ENCODE peak calls at places on chromosomes 6 and 20, in six cellular contexts. H is body of pancreas, A is stomach, V is ovary, L is uterus, N is spleen. P is an unnamed sample.

GRCh38 chr6:14108571-14109410 is 8.8 kb upstream of the CD83 start:
- DNase-seq in H (peak), A (peak), V (no peak), L (no peak), N (peak), P (no peak)

GRCh38 chr6:134911532-134911931 is 38.4 kb downstream of the ALDH8A1 start:
- DNase-seq in H (no peak), A (no peak), V (no peak), L (no peak), N (no peak), P (no peak)

GRCh38 chr6:105810922-105811482 is 275.1 kb upstream of the PRDM1 start:
- DNase-seq in H (no peak), A (no peak), V (no peak), L (no peak), N (no peak), P (no peak)

GRCh38 chr6:150176659-150177058 is 33.8 kb downstream of the PPP1R14C start:
- DNase-seq in H (no peak), A (no peak), V (no peak), L (no peak), N (no peak), P (no peak)

GRCh38 chr20:62359491-62360121 is 7.5 kb downstream of the LAMA5 start:
- DNase-seq in H (peak), A (no peak), V (peak), L (no peak), N (no peak), P (no peak)

GRCh38 chr6:112017169-112017568 is 36.7 kb upstream of the CCN6 start:
- DNase-seq in H (no peak), A (no peak), V (no peak), L (no peak), N (no peak), P (no peak)

GRCh38 chr6:165637591-165637990 is 25.4 kb downstream of the PDE10A start:
- DNase-seq in H (no peak), A (no peak), V (no peak), L (no peak), N (no peak), P (no peak)

GRCh38 chr6:127302728-127303675 is 36.3 kb downstream of the RNF146 start:
- DNase-seq in H (peak), A (peak), V (no peak), L (peak), N (no peak), P (peak)

GRCh38 chr20:58622671-58623578 is 28.2 kb upstream of the STX16 start:
- DNase-seq in H (peak), A (no peak), V (no peak), L (no peak), N (peak), P (no peak)

GRCh38 chr20:14401479-14402138 is 64.2 kb upstream of the FLRT3 start:
- DNase-seq in H (no peak), A (no peak), V (no peak), L (no peak), N (no peak), P (no peak)

GRCh38 chr20:63150911-63151531 is 64.9 kb downstream of the YTHDF1 start:
- DNase-seq in H (no peak), A (no peak), V (no peak), L (no peak), N (peak), P (no peak)

GRCh38 chr20:44208770-44209169 is 1.8 kb downstream of the OSER1 start:
- DNase-seq in H (no peak), A (no peak), V (no peak), L (no peak), N (no peak), P (no peak)

GRCh38 chr6:138593100-138593877 is 94.0 kb upstream of the NHSL1 start:
- DNase-seq in H (peak), A (peak), V (no peak), L (peak), N (no peak), P (peak)

GRCh38 chr20:4041748-4042411 is 26.5 kb upstream of the RNF24 start:
- DNase-seq in H (peak), A (peak), V (peak), L (peak), N (no peak), P (peak)

GRCh38 chr6:105769987-105770386 is 316.1 kb upstream of the PRDM1 start:
- DNase-seq in H (no peak), A (no peak), V (no peak), L (no peak), N (no peak), P (no peak)

GRCh38 chr20:38021373-38021772 is 11.9 kb downstream of the TTI1 start:
- DNase-seq in H (no peak), A (no peak), V (no peak), L (no peak), N (no peak), P (no peak)
- TF ChIP-seq POLR2A in H (no peak), A (no peak), V (no peak), L (no peak), N (no peak), P (no peak)

DNA sequence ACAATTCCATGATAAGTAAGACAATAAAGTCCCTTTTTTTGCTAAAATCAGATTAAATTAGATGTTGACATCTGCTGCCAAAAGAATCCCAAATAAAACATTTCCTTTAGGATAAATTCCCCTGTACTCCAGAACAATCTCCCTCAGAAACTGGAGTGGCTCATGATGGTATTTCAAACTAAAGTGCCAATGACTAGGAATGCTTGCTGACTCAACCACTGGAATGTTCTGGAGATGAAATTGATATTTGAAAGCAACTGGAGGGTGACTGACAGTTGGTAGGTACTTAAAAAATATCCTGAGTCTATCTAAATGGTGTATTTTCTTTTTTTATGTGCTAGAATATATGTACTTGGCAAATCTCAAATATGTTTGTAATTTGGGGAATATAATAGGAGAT is 350.1 kb upstream of the TSHZ2 start:
- DNase-seq in H (no peak), A (no peak), V (no peak), L (no peak), N (no peak), P (no peak)
- H3K4me3 ChIP-seq in H (no peak), A (no peak), V (no peak), L (no peak), N (no peak), P (no peak)

GRCh38 chr20:7257719-7258466 is 490.4 kb downstream of the BMP2 start:
- DNase-seq in H (no peak), A (no peak), V (no peak), L (no peak), N (no peak), P (no peak)
- TF ChIP-seq POLR2A in H (no peak), A (no peak), V (no peak), L (no peak), N (no peak), P (no peak)

DNA sequence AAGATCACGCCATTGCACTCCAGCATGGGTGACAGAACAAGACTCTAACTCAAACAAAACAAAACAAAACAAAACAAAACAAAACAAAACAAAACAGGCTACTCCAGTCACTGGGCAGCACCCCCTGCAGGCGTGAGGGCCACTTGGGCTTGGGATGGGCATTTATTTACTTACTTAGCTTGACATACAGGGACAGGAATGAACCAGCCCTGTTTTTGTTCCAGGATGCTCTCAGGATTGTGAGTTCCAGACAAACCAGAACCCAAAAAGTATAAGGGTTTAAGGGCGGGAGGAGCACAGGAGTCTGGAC is 4.0 kb upstream of the PTPN1 start:
- DNase-seq in H (no peak), A (no peak), V (no peak), L (no peak), N (no peak), P (no peak)
- H3K4me3 ChIP-seq in H (no peak), A (no peak), V (no peak), L (no peak), N (no peak), P (no peak)

GRCh38 chr6:159035891-159036290 is 8.9 kb downstream of the TAGAP start:
- DNase-seq in H (no peak), A (no peak), V (no peak), L (no peak), N (no peak), P (no peak)

GRCh38 chr6:159031826-159032225 is 13.0 kb downstream of the TAGAP start:
- DNase-seq in H (no peak), A (no peak), V (no peak), L (no peak), N (no peak), P (no peak)

GRCh38 chr6:159037746-159038290 is 7.0 kb downstream of the TAGAP start:
- DNase-seq in H (no peak), A (no peak), V (no peak), L (no peak), N (no peak), P (no peak)

GRCh38 chr6:159036673-159037072 is 8.1 kb downstream of the TAGAP start:
- DNase-seq in H (no peak), A (no peak), V (no peak), L (no peak), N (no peak), P (no peak)

DNA sequence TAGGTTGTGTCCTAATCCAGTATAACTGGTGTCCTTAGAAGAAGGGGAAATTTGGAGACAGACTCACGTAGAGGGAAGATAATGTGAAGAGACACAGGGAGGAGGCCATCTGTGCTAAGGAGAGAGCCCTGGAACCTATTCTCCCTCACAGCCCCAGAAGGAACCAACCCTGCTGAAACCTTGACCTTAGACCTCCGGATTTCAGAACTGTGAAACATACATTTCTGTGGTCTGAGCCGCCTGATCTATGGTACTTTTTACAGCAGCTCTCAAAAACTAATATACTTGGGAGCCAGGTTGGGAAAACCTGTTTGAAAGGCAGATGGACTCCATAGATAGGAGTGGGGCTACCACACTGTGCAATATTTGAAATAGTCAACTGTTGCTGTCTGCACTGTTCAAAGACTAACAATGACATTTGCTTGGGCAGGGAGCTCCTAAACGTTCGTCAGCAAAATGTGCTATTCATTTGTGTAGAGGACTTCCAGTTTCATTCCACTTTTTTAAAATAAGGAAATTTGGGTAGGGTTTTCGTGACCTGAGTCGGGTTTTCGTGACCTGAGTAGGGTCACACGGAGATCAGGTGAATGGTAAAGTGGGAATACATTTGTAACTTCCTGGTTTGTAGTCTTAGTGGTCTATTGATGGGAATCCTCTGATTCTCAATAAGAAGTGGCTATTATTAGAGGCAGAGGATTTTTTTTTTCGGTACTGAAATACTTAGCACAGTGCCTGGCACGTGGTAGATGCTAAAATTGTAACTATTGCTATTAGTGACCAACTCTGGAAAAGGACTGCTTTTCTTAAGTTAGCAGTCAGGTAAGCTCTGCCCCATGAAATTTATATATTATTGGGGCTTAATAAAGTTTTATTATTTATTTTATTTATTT is 11.4 kb downstream of the TAGAP start:
- DNase-seq in H (no peak), A (no peak), V (no peak), L (no peak), N (no peak), P (no peak)
- TF ChIP-seq POLR2A in H (no peak), A (no peak), V (no peak), L (no peak), N (no peak), P (no peak)

GRCh38 chr20:1632228-1632577 is 12.4 kb upstream of the SIRPB1 start:
- DNase-seq in H (no peak), A (no peak), V (no peak), L (no peak), N (peak), P (no peak)
- H3K4me3 ChIP-seq in H (no peak), A (no peak), V (no peak), L (no peak), N (no peak), P (no peak)

GRCh38 chr6:25962368-25963127 is at the start of gene TRIM38:
- DNase-seq in H (peak), A (peak), V (peak), L (peak), N (no peak), P (peak)
- TF ChIP-seq POLR2A in H (peak), A (no peak), V (peak), L (peak), N (peak), P (peak)

GRCh38 chr6:8743146-8743745 is 307.9 kb upstream of the SLC35B3 start:
- DNase-seq in H (no peak), A (no peak), V (no peak), L (no peak), N (no peak), P (no peak)
- H3K4me3 ChIP-seq in H (no peak), A (peak), V (no peak), L (no peak), N (peak), P (no peak)

P was measured in prostate gland.